ENCODE peak calls at places on chromosomes 4 and X, in nine cellular contexts. K is SHP77; S is activated T-helper 1 cell treated with anti-CD3 and anti-CD28 coated beads, Interleukin-2, amount 50 U/mL, for 16 hours; T is cardiac fibroblast; I is activated gamma-delta T cell treated with anti-CD3 and anti-CD28 coated beads, Interleukin-2, amount 50 U/mL, for 16 hours; D is NCI-H1694 treated with DMSO at 0.1 percent for 48 hours; V is right cardiac atrium; W is germinal center; Z is HS-5. H is an unnamed sample.

GRCh38 chrX:51893931-51894696 is 691 bp downstream of the MAGED1 start:
- DNase-seq in D (peak), I (no peak), Z (no peak), K (no peak), W (no peak), T (peak), V (peak), S (no peak), H (peak)

GRCh38 chrX:17036172-17036961 is 89.9 kb downstream of the REPS2 start:
- DNase-seq in K (no peak), V (no peak), Z (no peak), I (no peak), D (no peak), S (no peak), T (no peak), W (no peak), H (no peak)

GRCh38 chrX:102712216-102712966 is at the start of gene GPRASP2:
- DNase-seq in K (peak), S (no peak), V (peak), I (no peak), T (peak), Z (no peak), D (peak), W (no peak), H (peak)

GRCh38 chr4:2954358-2955185 is 8.6 kb downstream of the NOP14 start:
- DNase-seq in V (no peak), K (no peak), D (no peak), T (no peak), Z (no peak), I (no peak), S (no peak), W (peak), H (peak)

GRCh38 chrX:57906790-57907189 is 3.5 kb downstream of the ZXDA start:
- DNase-seq in S (no peak), W (no peak), I (no peak), Z (no peak), T (peak), K (no peak), V (no peak), D (no peak), H (no peak)

GRCh38 chr4:100679926-100680325 is 162.1 kb upstream of the EMCN start:
- DNase-seq in I (no peak), S (no peak), W (no peak), D (no peak), Z (no peak), T (no peak), K (no peak), V (no peak), H (no peak)

GRCh38 chr4:158428242-158428641 is 93.4 kb upstream of the RXFP1 start:
- DNase-seq in K (no peak), I (no peak), Z (no peak), W (no peak), D (no peak), T (peak), S (no peak), V (no peak), H (no peak)

GRCh38 chrX:123878177-123878576 is 18.3 kb downstream of the XIAP start:
- DNase-seq in T (peak), Z (no peak), W (peak), D (no peak), S (no peak), K (no peak), I (no peak), V (no peak), H (no peak)

GRCh38 chrX:56798866-56799864 is 70.1 kb downstream of the NBDY start:
- DNase-seq in T (no peak), K (no peak), D (no peak), V (no peak), Z (no peak), S (no peak), W (no peak), I (no peak), H (peak)

GRCh38 chr4:102259702-102260101 is 85.6 kb downstream of the SLC39A8 start:
- DNase-seq in Z (no peak), V (no peak), T (no peak), D (no peak), W (no peak), I (no peak), S (no peak), K (no peak), H (no peak)

GRCh38 chrX:143669395-143669794 is 33.5 kb upstream of the SLITRK4 start:
- DNase-seq in K (no peak), D (peak), T (peak), S (no peak), W (no peak), I (no peak), Z (no peak), V (no peak), H (no peak)

GRCh38 chr4:6041794-6042193 is 23.6 kb upstream of the C4orf50 start:
- DNase-seq in D (no peak), S (no peak), W (no peak), K (no peak), V (no peak), I (no peak), Z (no peak), T (no peak), H (no peak)

H was measured in colonic mucosa.